ENCODE peak calls at places on chromosomes 4 and X, in nine cellular contexts. F, E, W, Q, U, P, K, J and D are unnamed samples.

GRCh38 chr4:4887426-4887825 is 28.0 kb downstream of the MSX1 start:
- DNase-seq in P (peak; percentile 72), U (no peak), F (no peak), K (no peak), J (no peak), E (no peak), Q (no peak), W (no peak), D (no peak)

GRCh38 chrX:69025802-69026301 is 139.4 kb downstream of the PJA1 start:
- DNase-seq in J (no peak), E (no peak), P (no peak), Q (no peak), F (no peak), W (no peak), K (peak; percentile 51), U (peak; percentile 81), D (no peak)

GRCh38 chr4:62560858-62561257 is 1360.7 kb downstream of the ADGRL3 start:
- DNase-seq in E (no peak), W (no peak), U (no peak), F (no peak), K (no peak), Q (no peak), P (no peak), J (no peak), D (no peak)

GRCh38 chr4:79611026-79611425 is 203.0 kb upstream of the GK2 start:
- DNase-seq in F (no peak), Q (no peak), E (no peak), J (no peak), K (no peak), U (no peak), W (no peak), P (no peak), D (no peak)

GRCh38 chrX:134685662-134686061 is 27.4 kb upstream of the PLAC1 start:
- DNase-seq in E (no peak), P (no peak), Q (no peak), U (peak; percentile 55), K (no peak), J (no peak), F (no peak), W (no peak), D (no peak)

GRCh38 chrX:109889289-109890006 is 113.5 kb upstream of the TMEM164 start:
- DNase-seq in E (no peak), U (peak; percentile 27), F (no peak), W (no peak), J (no peak), K (no peak), Q (no peak), P (no peak), D (peak; percentile 65)

GRCh38 chr4:55386073-55386472 is 9.7 kb upstream of the TMEM165 start:
- DNase-seq in K (no peak), E (no peak), J (peak; percentile 34), Q (no peak), U (peak; percentile 50), W (no peak), P (no peak), F (no peak), D (peak; percentile 61)

GRCh38 chr4:159401791-159402380 is 299.0 kb downstream of the RAPGEF2 start:
- DNase-seq in P (no peak), Q (no peak), W (no peak), J (no peak), E (no peak), U (peak; percentile 98), F (no peak), K (peak; percentile 33), D (no peak)

GRCh38 chr4:87632469-87632868 is 17.6 kb upstream of the DMP1 start:
- DNase-seq in E (no peak), U (no peak), P (no peak), K (no peak), W (no peak), Q (no peak), J (no peak), F (no peak), D (no peak)

DNA sequence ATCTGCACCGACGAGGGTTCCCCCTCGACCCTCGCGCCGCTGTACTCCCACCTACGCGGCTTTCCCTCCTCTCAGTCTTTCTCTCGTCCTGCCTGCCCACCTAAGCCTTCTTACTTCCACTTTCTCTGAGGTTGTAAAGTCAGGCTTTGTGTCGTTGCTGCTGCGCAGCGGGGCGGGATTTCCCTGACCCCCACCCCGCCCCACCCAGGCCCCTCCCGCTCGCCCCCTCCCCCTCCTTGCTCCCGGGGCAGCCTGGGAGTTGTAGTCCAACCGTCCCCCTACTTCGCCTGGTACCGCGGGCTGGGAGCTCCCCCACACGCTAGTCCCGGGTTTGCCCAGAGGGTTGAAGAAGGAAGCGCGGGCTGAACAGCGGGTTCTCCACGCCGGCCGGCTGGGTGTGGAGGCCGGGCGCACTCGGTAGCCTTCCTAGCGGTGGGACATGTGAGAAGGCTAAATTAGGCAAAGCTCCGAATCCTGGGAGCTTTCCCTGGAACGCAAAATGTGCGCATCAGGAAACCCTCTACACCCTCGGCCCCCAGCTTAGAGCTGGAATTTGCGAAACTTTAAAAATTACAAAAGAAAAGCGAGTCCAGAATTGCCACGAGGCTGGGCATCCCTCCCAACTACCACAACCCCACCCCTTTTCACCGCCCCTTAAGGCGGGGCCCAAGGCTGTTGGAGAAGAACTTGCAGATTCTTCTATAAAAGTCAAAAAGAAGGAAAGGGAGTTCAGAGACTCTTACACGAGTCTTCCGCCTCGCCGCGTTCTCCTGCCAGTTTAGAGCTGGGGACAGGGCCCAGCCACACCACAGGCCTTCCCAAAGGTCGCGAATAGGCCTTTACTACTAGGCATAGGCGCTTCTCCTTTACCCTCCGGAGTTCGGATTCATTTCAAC is at the start of gene ATP11C:
- DNase-seq in K (peak; percentile 89), U (peak; percentile 83), Q (peak; percentile 94), J (peak; percentile 47), E (peak; percentile 83), W (peak; percentile 72), F (peak; percentile 81), P (peak; percentile 96), D (peak; percentile 85)
- TF ChIP-seq POLR2A in K (peak; percentile 89), U (no peak), Q (peak; percentile 52), J (peak; percentile 31), E (peak; percentile 39), W (peak; percentile 42), F (no peak), P (no peak), D (peak; percentile 32)

GRCh38 chrX:2497961-2498780 is 2.6 kb downstream of the DHRSX start:
- DNase-seq in U (peak; percentile 23), K (peak; percentile 69), Q (no peak), E (no peak), W (no peak), J (no peak), P (peak; percentile 59), F (peak; percentile 41), D (no peak)
- TF ChIP-seq POLR2A in U (no peak), K (no peak), Q (no peak), E (no peak), W (no peak), J (no peak), P (no peak), F (no peak), D (no peak)

GRCh38 chr4:140800686-140801085 is 44.5 kb upstream of the TBC1D9 start:
- DNase-seq in J (no peak), P (no peak), K (no peak), W (no peak), E (no peak), Q (no peak), U (no peak), F (no peak), D (no peak)

GRCh38 chr4:140806175-140806574 is 50.0 kb upstream of the TBC1D9 start:
- DNase-seq in U (no peak), Q (no peak), F (no peak), K (no peak), E (no peak), P (no peak), W (no peak), J (no peak), D (no peak)

GRCh38 chr4:140799686-140800225 is 43.6 kb upstream of the TBC1D9 start:
- DNase-seq in P (no peak), E (no peak), Q (no peak), K (no peak), F (no peak), W (no peak), J (no peak), U (no peak), D (no peak)

GRCh38 chr4:140805293-140805692 is 49.1 kb upstream of the TBC1D9 start:
- DNase-seq in F (no peak), Q (no peak), J (no peak), K (no peak), P (no peak), E (no peak), W (no peak), U (no peak), D (no peak)

DNA sequence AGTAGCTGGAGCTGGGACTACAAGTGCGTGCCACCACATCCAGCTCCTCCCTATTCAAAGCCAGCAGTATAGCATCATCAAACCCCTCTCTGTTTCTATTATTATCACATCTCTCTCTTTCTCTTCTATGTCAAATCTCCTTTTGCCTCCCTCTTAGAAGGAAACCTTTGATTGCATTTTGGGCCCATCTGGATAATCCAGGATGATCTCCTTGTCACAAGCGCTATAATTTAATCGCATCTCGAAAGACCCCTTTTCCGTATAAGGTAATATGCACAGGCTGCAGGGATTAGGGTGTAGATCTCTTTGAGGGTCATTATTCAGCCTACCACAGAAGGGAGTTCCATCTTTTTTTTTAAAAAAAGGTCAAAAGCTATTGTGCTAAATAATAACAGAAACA is 46.4 kb upstream of the TBC1D9 start:
- DNase-seq in J (no peak), F (no peak), Q (no peak), K (no peak), P (no peak), U (no peak), W (no peak), E (no peak), D (no peak)
- TF ChIP-seq POLR2A in J (no peak), F (no peak), Q (no peak), K (no peak), P (no peak), U (no peak), W (no peak), E (no peak), D (no peak)

GRCh38 chr4:164807611-164808010 is 53.7 kb downstream of the SMIM31 start:
- DNase-seq in J (no peak), P (no peak), F (peak; percentile 36), U (no peak), Q (no peak), E (peak; percentile 17), W (no peak), K (peak; percentile 0), D (no peak)
- TF ChIP-seq POLR2A in J (no peak), P (no peak), F (no peak), U (no peak), Q (no peak), E (no peak), W (no peak), K (no peak), D (no peak)